ENCODE peak calls at places on chromosomes 6 and 20, in ten cellular contexts. A is GM23248; G is CD4-positive, CD25-positive, alpha-beta regulatory T cell; E is naive thymus-derived CD4-positive, alpha-beta T cell; Y is Peyer's patch; V is lower lobe of right lung; J is small intestine; N is iPS DF 6.9; F is uterus; S is A549. M is an unnamed sample. For H3K4me1, the result is how much of the 10 kb centered on the place peaks cover.

GRCh38 chr6:134065706-134066105 is 13.3 kb upstream of the SLC2A12 start:
- DNase-seq in N (no peak), S (no peak), J (peak), F (no peak), A (peak), G (no peak), Y (no peak), V (no peak), E (no peak), M (no peak)

GRCh38 chr20:2208897-2209296 is 86.9 kb upstream of the TGM3 start:
- DNase-seq in N (no peak), Y (no peak), A (no peak), J (no peak), V (no peak), G (no peak), E (no peak), F (no peak), S (no peak), M (no peak)

GRCh38 chr6:16850332-16851022 is 89.2 kb upstream of the ATXN1 start:
- DNase-seq in F (no peak), S (no peak), E (no peak), N (no peak), A (no peak), Y (no peak), J (no peak), G (no peak), V (no peak), M (no peak)

GRCh38 chr6:105253787-105254186 is 74.0 kb upstream of the POPDC3 start:
- DNase-seq in G (no peak), N (no peak), J (no peak), E (no peak), Y (no peak), F (no peak), V (no peak), S (no peak), A (no peak), M (no peak)

GRCh38 chr6:73732845-73733675 is 37.1 kb downstream of the CD109 start:
- DNase-seq in J (peak), Y (peak), A (peak), E (peak), F (peak), V (peak), S (peak), N (peak), G (peak), M (peak)

GRCh38 chr6:97947841-97948240 is 664.8 kb upstream of the MMS22L start:
- DNase-seq in F (no peak), J (peak), Y (no peak), G (no peak), V (peak), S (no peak), A (peak), E (no peak), N (no peak), M (no peak)

GRCh38 chr6:148406579-148407371 is 64.1 kb downstream of the SASH1 start:
- DNase-seq in N (no peak), V (no peak), S (no peak), G (no peak), J (no peak), Y (no peak), A (no peak), F (no peak), E (no peak), M (no peak)

GRCh38 chr6:43334466-43335095 is 26.0 kb upstream of the CRIP3 start:
- DNase-seq in F (no peak), V (no peak), E (no peak), S (peak), J (peak), A (peak), N (peak), G (no peak), Y (no peak), M (no peak)

GRCh38 chr20:37344506-37345338 is 1.2 kb upstream of the SRC start:
- DNase-seq in N (no peak), J (peak), Y (no peak), V (peak), E (no peak), G (no peak), F (no peak), S (peak), A (no peak), M (peak)

GRCh38 chr6:106513813-106514212 is 115.5 kb downstream of the RTN4IP1 start:
- DNase-seq in A (peak), V (no peak), N (no peak), G (no peak), Y (peak), S (no peak), F (no peak), J (no peak), E (no peak), M (no peak)

GRCh38 chr6:52457096-52457495 is 37.0 kb downstream of the EFHC1 start:
- DNase-seq in E (no peak), J (peak), F (no peak), Y (no peak), V (no peak), A (no peak), S (no peak), N (no peak), G (no peak), M (no peak)

GRCh38 chr20:38181207-38181693 is 16.2 kb upstream of the TGM2 start:
- DNase-seq in V (no peak), G (no peak), S (no peak), E (no peak), Y (no peak), N (no peak), J (no peak), F (peak), A (no peak), M (peak)

GRCh38 chr6:170393807-170394399 is 87.3 kb downstream of the FAM120B start:
- DNase-seq in A (peak), Y (no peak), G (no peak), N (no peak), F (no peak), E (no peak), J (no peak), V (no peak), S (no peak), M (no peak)

GRCh38 chr6:168640738-168641137 is 199.8 kb downstream of the SMOC2 start:
- DNase-seq in V (no peak), G (no peak), Y (no peak), N (no peak), F (peak), S (no peak), A (no peak), J (no peak), E (no peak), M (no peak)

GRCh38 chr20:24045621-24046020 is 57.0 kb upstream of the GGTLC1 start:
- DNase-seq in E (peak), G (no peak), A (no peak), Y (no peak), V (no peak), N (no peak), S (no peak), J (peak), F (no peak), M (no peak)

GRCh38 chr6:105398859-105399258 is 4.0 kb downstream of the PREP start:
- DNase-seq in N (no peak), V (no peak), E (no peak), A (no peak), G (no peak), F (no peak), J (peak), Y (no peak), S (no peak), M (no peak)

GRCh38 chr6:32151885-32152311 is at the start of gene PRRT1:
- DNase-seq in J (no peak), V (no peak), A (peak), Y (no peak), E (peak), N (no peak), F (no peak), S (no peak), G (no peak), M (peak)

GRCh38 chr6:155645328-155645727 is 189.7 kb upstream of the NOX3 start:
- DNase-seq in E (no peak), Y (no peak), S (no peak), A (peak), F (no peak), J (no peak), N (no peak), V (no peak), G (no peak), M (no peak)

GRCh38 chr6:389622-390021 is 1.9 kb upstream of the IRF4 start:
- DNase-seq in V (no peak), S (no peak), N (no peak), J (no peak), G (no peak), A (no peak), F (no peak), E (peak), Y (no peak), M (no peak)
- H3K4me1 ChIP-seq in V (under half), S (under half), N (under half), J (under half), G (under half), A (under half), F (under half), E (under half), Y (under half), M (under half)

DNA sequence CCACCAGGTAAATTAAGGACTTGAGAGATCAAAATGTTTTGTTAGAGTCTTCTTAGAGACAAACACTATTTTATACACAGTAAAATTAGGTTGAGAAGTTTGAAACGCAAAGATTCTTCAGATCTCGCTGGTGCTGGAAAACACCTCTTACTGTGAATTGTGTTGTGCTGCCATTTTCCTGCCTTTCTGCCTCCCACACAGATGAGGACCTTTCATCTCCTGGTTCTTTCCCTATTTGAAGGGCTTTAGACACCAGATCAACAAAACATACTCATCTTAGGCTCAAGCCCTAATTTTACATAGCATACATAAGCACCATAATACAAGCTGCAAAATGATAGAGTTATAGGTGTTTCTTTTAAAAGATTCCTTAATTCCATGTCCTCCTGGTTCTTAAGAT is 18.6 kb downstream of the STAU1 start:
- DNase-seq in N (no peak), A (no peak), S (no peak), F (no peak), V (no peak), J (no peak), G (no peak), E (no peak), Y (no peak), M (no peak)
- H3K4me1 ChIP-seq in N (under half), A (under half), S (under half), F (under half), V (under half), J (under half), G (under half), E (under half), Y (under half), M (under half)

DNA sequence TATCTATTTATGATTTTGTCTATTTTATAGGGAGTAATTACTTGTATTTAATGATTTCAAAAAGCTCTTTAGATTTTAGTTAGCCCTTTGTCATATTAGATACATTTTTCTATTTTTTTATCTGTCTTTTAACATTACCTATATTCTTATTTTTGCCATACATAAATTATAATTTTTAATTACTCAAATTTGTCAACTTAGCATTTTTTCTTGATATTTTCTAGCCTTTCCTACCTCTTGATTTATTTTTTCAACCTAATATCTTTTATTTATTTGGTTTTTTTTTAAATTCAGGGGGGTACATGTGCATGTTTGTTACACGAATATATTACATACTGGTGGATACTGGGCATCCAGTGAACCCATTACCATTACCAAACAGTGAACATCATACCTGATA is 114.3 kb upstream of the F13A1 start:
- DNase-seq in G (no peak), V (no peak), A (no peak), N (no peak), S (no peak), Y (no peak), F (no peak), E (no peak), J (no peak), M (no peak)
- H3K4me1 ChIP-seq in G (under half), V (under half), A (under half), N (under half), S (under half), Y (under half), F (under half), E (under half), J (under half), M (under half)

GRCh38 chr6:39803872-39804271 is 11.7 kb downstream of the DAAM2 start:
- DNase-seq in G (no peak), V (no peak), F (no peak), A (no peak), E (no peak), S (no peak), Y (no peak), N (no peak), J (no peak), M (no peak)
- H3K4me1 ChIP-seq in G (under half), V (under half), F (under half), A (under half), E (under half), S (under half), Y (under half), N (under half), J (under half), M (under half)

GRCh38 chr20:21632031-21632430 is 73.4 kb upstream of the PAX1 start:
- DNase-seq in J (no peak), F (no peak), A (no peak), E (no peak), S (no peak), G (no peak), V (no peak), N (no peak), Y (no peak), M (no peak)

GRCh38 chr20:21628800-21629199 is 76.7 kb upstream of the PAX1 start:
- DNase-seq in Y (no peak), G (no peak), S (no peak), E (no peak), A (no peak), N (no peak), J (no peak), F (no peak), V (no peak), M (no peak)

GRCh38 chr20:21633829-21634228 is 71.6 kb upstream of the PAX1 start:
- DNase-seq in F (no peak), V (no peak), Y (no peak), A (no peak), E (no peak), G (no peak), N (no peak), J (no peak), S (no peak), M (no peak)

GRCh38 chr20:21632654-21633053 is 72.8 kb upstream of the PAX1 start:
- DNase-seq in E (no peak), Y (no peak), F (no peak), N (no peak), J (no peak), V (no peak), A (no peak), S (no peak), G (no peak), M (no peak)
- H3K4me1 ChIP-seq in E (under half), Y (under half), F (under half), N (under half), J (under half), V (under half), A (under half), S (under half), G (under half), M (under half)

GRCh38 chr20:45346291-45346718 is 1.9 kb downstream of the SDC4 start:
- DNase-seq in S (no peak), J (no peak), N (no peak), A (no peak), E (no peak), G (no peak), F (no peak), V (no peak), Y (no peak), M (no peak)

GRCh38 chr20:45343445-45343866 is 4.8 kb downstream of the SDC4 start:
- DNase-seq in J (peak), A (no peak), F (no peak), N (no peak), S (no peak), E (no peak), Y (no peak), G (no peak), V (peak), M (no peak)

GRCh38 chr20:45343867-45344721 is 4.1 kb downstream of the SDC4 start:
- DNase-seq in J (peak), G (no peak), F (peak), A (peak), N (no peak), Y (peak), V (no peak), E (no peak), S (no peak), M (peak)

GRCh38 chr20:45346851-45347250 is 1.4 kb downstream of the SDC4 start:
- DNase-seq in Y (no peak), N (no peak), F (no peak), S (no peak), A (no peak), G (no peak), E (no peak), J (no peak), V (no peak), M (no peak)

DNA sequence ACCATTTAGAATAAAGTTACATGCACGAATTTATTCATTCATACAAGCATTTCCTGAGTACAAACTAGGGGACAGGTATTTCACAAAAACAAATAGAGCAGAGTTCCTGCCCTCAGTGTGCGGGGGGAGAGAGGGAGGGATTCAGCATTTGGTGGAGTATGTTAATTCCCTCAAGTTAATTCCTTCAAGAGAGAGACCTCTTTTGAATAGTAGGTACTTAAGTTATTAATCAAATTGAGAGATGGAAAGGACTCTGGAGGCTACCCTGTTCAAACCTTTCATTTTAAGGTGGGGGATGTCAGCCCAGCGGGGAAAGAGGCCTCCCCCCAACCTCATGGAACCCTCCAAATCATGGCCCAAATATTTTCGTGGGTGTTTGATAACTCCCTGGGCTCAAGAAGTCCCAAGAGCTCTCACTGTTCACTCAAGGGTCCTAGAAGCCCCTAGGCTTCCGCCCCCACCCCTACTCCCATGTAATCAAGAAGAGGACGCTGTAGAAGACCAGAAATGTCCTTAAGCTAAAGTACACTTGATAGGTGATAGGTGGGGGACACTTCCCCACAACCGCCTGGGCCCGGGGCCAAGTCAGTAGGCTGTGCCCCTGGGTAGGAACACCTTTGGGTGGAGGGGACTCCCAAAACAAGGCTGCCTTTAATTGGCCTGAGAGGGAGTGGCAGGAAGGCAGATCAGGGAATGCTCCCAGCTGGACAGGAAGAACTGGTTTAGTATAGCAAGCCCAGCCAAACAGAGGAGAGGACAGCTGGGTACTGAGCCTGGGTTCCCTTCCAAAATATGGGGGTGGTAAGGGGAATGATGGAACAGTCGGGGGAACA is 2.9 kb downstream of the SDC4 start:
- DNase-seq in J (peak), N (no peak), V (peak), G (no peak), S (no peak), E (no peak), Y (no peak), A (no peak), F (no peak), M (no peak)
- H3K4me1 ChIP-seq in J (under half), N (under half), V (half or more), G (under half), S (half or more), E (under half), Y (under half), A (half or more), F (under half), M (under half)

GRCh38 chr6:141110486-141110885 is 1022.2 kb upstream of the GJE1 start:
- DNase-seq in A (peak), N (no peak), V (no peak), S (no peak), G (no peak), J (no peak), Y (no peak), E (no peak), F (no peak), M (peak)

GRCh38 chr6:141103246-141103645 is 1029.5 kb upstream of the GJE1 start:
- DNase-seq in J (no peak), E (no peak), F (no peak), V (no peak), A (peak), G (no peak), S (no peak), N (no peak), Y (no peak), M (no peak)

GRCh38 chr6:141105481-141105880 is 1027.2 kb upstream of the GJE1 start:
- DNase-seq in V (no peak), F (no peak), E (no peak), G (no peak), S (no peak), A (peak), J (no peak), Y (no peak), N (peak), M (no peak)

GRCh38 chr6:141107562-141108160 is 1025.1 kb upstream of the GJE1 start:
- DNase-seq in S (no peak), E (no peak), Y (no peak), V (no peak), F (no peak), N (no peak), J (no peak), A (peak), G (no peak), M (no peak)
- H3K4me1 ChIP-seq in S (under half), E (under half), Y (under half), V (under half), F (under half), N (under half), J (under half), A (under half), G (under half), M (under half)

M was measured in aorta.